ENCODE peak calls at places on chromosome 11, in ten cellular contexts. X is astrocyte, U is HCT116, D is GM12878, V is spleen, W is Panc1, Q is left ventricle myocardium inferior, L is AG04450, Z is colonic mucosa, M is pancreas. K is an unnamed sample. For H3K27me3, the result is how much of the 10 kb centered on the place peaks cover.

GRCh38 chr11:61495801-61496601 is 12.5 kb upstream of the LRRC10B start:
- DNase-seq in U (no peak), L (peak), D (no peak), Z (no peak), Q (no peak), W (no peak), M (no peak), V (no peak), X (no peak), K (peak)

GRCh38 chr11:69999721-70000120 is 78.4 kb upstream of the ANO1 start:
- DNase-seq in X (peak), D (no peak), U (no peak), M (no peak), V (no peak), Q (no peak), Z (no peak), L (no peak), W (no peak), K (no peak)

GRCh38 chr11:36436084-36436483 is 74.0 kb downstream of the TRAF6 start:
- DNase-seq in L (no peak), M (no peak), D (no peak), W (no peak), Q (no peak), Z (no peak), X (no peak), U (no peak), V (no peak), K (no peak)

GRCh38 chr11:65428578-65429068 is 6.0 kb downstream of the NEAT1 start:
- DNase-seq in Z (peak), D (no peak), V (peak), X (no peak), L (no peak), M (no peak), U (no peak), Q (no peak), W (no peak), K (no peak)

GRCh38 chr11:121455115-121455514 is 2.3 kb upstream of the SORL1-AS1 start:
- DNase-seq in L (no peak), M (no peak), D (no peak), Z (no peak), X (no peak), V (no peak), Q (no peak), W (no peak), U (no peak), K (no peak)

GRCh38 chr11:123473941-123474668 is 44.0 kb downstream of the GRAMD1B start:
- DNase-seq in Z (no peak), U (no peak), W (no peak), X (peak), D (no peak), L (peak), V (no peak), M (no peak), Q (no peak), K (no peak)

GRCh38 chr11:9651899-9652748 is 11.8 kb upstream of the SWAP70 start:
- DNase-seq in Z (no peak), D (no peak), W (no peak), X (no peak), V (no peak), Q (no peak), M (no peak), U (no peak), L (no peak), K (no peak)

GRCh38 chr11:203056-203944 is 3.9 kb downstream of the BET1L start:
- DNase-seq in D (no peak), V (no peak), Z (peak), U (no peak), M (no peak), X (no peak), W (no peak), Q (no peak), L (no peak), K (no peak)

GRCh38 chr11:66020618-66021357 is 5.5 kb downstream of the CATSPER1 start:
- DNase-seq in W (no peak), U (no peak), L (no peak), X (peak), Z (no peak), V (peak), D (no peak), M (no peak), Q (no peak), K (no peak)

GRCh38 chr11:75237050-75237449 is 3.5 kb upstream of the TPBGL start:
- DNase-seq in L (no peak), Q (no peak), U (no peak), M (no peak), X (no peak), W (no peak), D (no peak), Z (no peak), V (no peak), K (no peak)

GRCh38 chr11:16782226-16782919 is 43.9 kb downstream of the C11orf58 start:
- DNase-seq in D (no peak), M (no peak), X (no peak), W (no peak), V (peak), Z (no peak), L (no peak), Q (no peak), U (no peak), K (no peak)

GRCh38 chr11:93403930-93404329 is 73.4 kb downstream of the DEUP1 start:
- DNase-seq in Q (no peak), W (no peak), Z (no peak), U (no peak), V (no peak), M (no peak), X (no peak), L (no peak), D (no peak), K (no peak)

GRCh38 chr11:66287256-66288137 is 1.4 kb downstream of the YIF1A start:
- DNase-seq in X (no peak), Z (no peak), D (no peak), U (no peak), M (no peak), Q (no peak), W (no peak), V (no peak), L (no peak), K (no peak)

GRCh38 chr11:126181939-126182730 is 29.3 kb downstream of the RPUSD4 start:
- DNase-seq in X (no peak), V (peak), W (no peak), Q (no peak), Z (no peak), U (no peak), M (no peak), L (no peak), D (no peak), K (no peak)

GRCh38 chr11:126371595-126371994 is 16.1 kb downstream of the ST3GAL4 start:
- DNase-seq in M (no peak), Z (no peak), U (no peak), W (no peak), X (no peak), V (no peak), Q (peak), D (no peak), L (no peak), K (no peak)

GRCh38 chr11:13054278-13054677 is 45.2 kb downstream of the RASSF10 start:
- DNase-seq in W (no peak), D (no peak), Q (no peak), V (no peak), Z (no peak), M (no peak), U (no peak), X (no peak), L (no peak), K (no peak)

GRCh38 chr11:70281114-70281729 is 10.7 kb downstream of the PPFIA1 start:
- DNase-seq in V (no peak), U (no peak), W (no peak), Q (peak), D (no peak), X (peak), Z (no peak), L (no peak), M (no peak), K (no peak)

GRCh38 chr11:77411238-77411637 is 62.7 kb downstream of the PAK1 start:
- DNase-seq in V (peak), Q (peak), X (peak), U (no peak), W (no peak), D (no peak), M (peak), L (no peak), Z (peak), K (peak)

GRCh38 chr11:11969380-11970215 is 38.8 kb downstream of the DKK3 start:
- DNase-seq in L (no peak), D (no peak), Q (peak), X (no peak), Z (no peak), U (no peak), W (no peak), V (peak), M (no peak), K (no peak)

GRCh38 chr11:8168485-8169257 is at the start of gene RIC3:
- DNase-seq in V (peak), Z (no peak), U (no peak), D (no peak), W (no peak), X (no peak), M (peak), L (no peak), Q (peak), K (no peak)

GRCh38 chr11:83862033-83862432 is 575.9 kb upstream of the CCDC90B start:
- DNase-seq in Z (no peak), X (no peak), V (no peak), U (no peak), Q (no peak), M (no peak), D (no peak), L (no peak), W (no peak), K (no peak)

GRCh38 chr11:11843233-11843632 is 1.5 kb downstream of the USP47 start:
- DNase-seq in L (peak), V (no peak), D (no peak), U (no peak), M (no peak), Q (no peak), Z (no peak), W (no peak), X (peak), K (no peak)

GRCh38 chr11:129202646-129203045 is 10.5 kb upstream of the ARHGAP32 start:
- DNase-seq in Z (no peak), L (no peak), U (no peak), Q (no peak), V (no peak), D (no peak), W (no peak), M (no peak), X (no peak), K (no peak)

GRCh38 chr11:64522036-64522435 is 69.0 kb upstream of the SLC22A12 start:
- DNase-seq in V (peak), X (no peak), Q (no peak), L (no peak), W (no peak), Z (no peak), U (no peak), M (no peak), D (no peak), K (no peak)

GRCh38 chr11:13889566-13890214 is 72.8 kb upstream of the SPON1 start:
- DNase-seq in V (no peak), L (no peak), W (no peak), M (no peak), X (no peak), Q (no peak), Z (no peak), U (no peak), D (no peak), K (no peak)

GRCh38 chr11:125724125-125724524 is 22.0 kb upstream of the PATE1 start:
- DNase-seq in V (no peak), X (peak), W (no peak), M (no peak), L (no peak), U (peak), Q (no peak), D (no peak), Z (no peak), K (no peak)

GRCh38 chr11:40227730-40228129 is 1231.7 kb downstream of the LRRC4C start:
- DNase-seq in X (peak), M (no peak), Z (no peak), D (peak), V (no peak), W (no peak), U (no peak), L (no peak), Q (no peak), K (no peak)
- TF ChIP-seq CTCF in X (no peak), M (no peak), Z (no peak), D (no peak), V (no peak), W (no peak), U (no peak), L (no peak), Q (no peak), K (no peak)

DNA sequence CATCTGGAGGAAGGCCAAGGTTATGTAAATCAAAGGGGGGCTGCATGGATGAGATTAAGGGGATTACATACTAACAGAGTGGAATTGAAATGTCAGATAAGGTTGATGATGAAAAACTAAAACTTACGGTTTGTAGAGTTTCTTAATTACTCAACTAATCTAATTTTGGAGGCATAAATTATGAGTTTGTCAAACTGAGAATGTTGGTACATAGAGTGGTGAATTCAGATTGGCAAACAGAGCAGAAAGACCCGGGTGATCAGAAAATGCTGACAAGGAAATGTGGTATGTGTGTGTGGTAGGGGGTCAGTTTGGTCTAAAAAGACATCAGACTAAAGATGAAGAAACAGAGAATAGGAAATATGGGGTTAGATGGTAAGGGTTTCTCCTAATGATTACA is 11.0 kb downstream of the MS4A6E start:
- DNase-seq in L (no peak), U (no peak), M (no peak), Q (no peak), Z (no peak), W (no peak), D (no peak), V (no peak), X (no peak), K (no peak)
- H3K4me3 ChIP-seq in L (no peak), U (no peak), M (no peak), Q (no peak), Z (no peak), W (no peak), D (no peak), V (no peak), X (no peak), K (no peak)

DNA sequence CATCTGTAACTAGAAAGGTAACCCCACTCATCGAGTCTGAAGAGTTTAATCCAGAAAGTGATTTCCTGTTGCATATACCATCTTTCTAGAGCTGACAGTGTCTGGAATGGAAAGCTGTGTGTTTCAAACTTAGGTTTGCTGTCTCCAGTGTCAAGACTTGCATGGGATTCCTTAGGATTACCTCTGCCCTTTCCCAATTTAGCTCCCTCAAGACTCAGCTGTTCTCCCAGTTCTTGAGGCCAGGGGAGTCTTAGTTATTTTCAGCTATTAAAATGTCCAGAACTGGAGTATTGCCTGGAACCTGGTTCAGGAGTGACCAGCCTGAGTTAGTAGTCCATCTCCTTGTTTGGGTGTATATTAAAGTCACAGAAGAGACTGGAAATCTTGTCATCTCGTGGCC is 25.0 kb upstream of the LDHA start:
- DNase-seq in L (no peak), Z (no peak), M (no peak), V (no peak), D (no peak), W (no peak), Q (no peak), U (no peak), X (no peak), K (no peak)
- H3K27me3 ChIP-seq in L (under half), Z (under half), M (under half), V (under half), D (under half), W (under half), Q (under half), U (under half), X (under half), K (under half)

GRCh38 chr11:104333977-104334376 is 170.0 kb upstream of the PDGFD start:
- DNase-seq in Q (no peak), W (no peak), M (no peak), L (no peak), U (peak), Z (no peak), D (no peak), V (no peak), X (no peak), K (no peak)
- TF ChIP-seq CTCF in Q (no peak), W (peak), M (no peak), L (peak), U (no peak), Z (no peak), D (peak), V (no peak), X (no peak), K (no peak)

DNA sequence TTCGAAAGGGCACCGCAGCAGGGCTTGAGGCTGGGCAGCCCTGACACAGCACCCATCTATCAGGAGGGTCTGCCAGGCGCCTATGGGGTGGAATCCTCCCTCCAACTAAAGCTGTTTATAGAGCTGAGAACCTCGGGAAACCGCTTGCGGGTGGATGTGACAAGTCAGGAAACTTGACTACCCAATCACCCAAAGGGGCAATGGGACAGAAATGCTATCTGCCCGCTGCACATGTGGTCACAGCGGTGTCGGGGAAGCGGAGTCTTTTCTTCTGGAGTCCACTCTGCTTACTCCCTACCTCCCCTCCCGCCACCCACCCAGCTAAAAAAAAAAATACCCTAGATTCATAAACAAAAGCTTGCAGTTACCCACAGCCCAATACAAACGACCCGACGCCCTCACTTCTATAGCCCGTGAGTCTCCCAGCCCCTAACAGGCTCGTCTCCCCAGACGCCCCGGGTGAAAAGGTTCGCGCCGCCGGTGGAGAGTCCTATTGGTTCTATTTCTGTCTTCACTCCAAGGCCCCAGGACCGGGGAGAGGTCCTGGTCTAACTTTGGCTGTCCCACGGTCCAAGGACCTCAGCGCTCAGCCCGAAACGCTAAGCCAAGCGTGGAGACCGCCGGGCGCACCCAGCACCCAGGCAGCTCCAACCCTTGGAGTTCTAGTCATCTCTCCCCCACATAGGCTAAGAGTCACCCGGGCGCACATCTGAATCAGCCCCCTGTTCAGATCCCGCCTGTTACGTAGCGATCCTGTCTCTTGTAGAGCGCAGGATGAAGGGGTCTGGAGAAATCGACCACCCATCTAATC is 1.4 kb downstream of the TRPC6 start:
- DNase-seq in L (no peak), W (no peak), V (peak), D (no peak), U (no peak), Q (peak), Z (no peak), X (no peak), M (no peak), K (no peak)
- H3K4me3 ChIP-seq in L (peak), W (no peak), V (peak), D (no peak), U (no peak), Q (peak), Z (peak), X (peak), M (peak), K (peak)

DNA sequence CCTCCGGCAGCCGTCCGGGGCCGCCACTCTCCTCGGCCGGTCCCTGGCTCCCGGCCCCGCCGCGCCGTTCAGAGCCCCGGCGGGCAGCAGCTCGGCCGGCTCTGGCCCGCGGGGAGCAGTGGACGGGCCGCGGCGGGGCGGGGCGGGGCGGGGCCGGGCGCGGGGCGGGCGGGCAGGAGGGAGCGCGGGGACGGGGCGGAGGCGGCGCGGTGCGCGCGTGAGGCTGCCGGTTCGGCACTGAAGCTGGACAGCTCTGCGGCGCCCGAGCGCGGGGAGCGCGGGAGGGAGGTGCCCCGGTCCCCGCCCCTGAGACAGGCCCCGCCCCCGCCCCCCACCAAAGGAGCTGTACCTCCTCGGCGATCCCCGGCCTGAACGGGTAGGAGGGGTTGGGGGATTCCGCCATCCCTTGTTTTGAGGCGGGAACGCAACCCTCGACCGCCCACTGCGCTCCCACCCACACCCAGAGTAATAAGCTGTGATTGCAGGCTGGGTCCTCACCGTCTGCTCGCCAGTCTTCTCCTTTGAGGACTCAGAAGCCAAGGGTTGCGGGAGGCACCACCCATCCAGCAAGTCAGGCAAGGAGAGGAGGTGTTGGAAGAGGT is at the start of gene DRD2:
- DNase-seq in U (no peak), M (no peak), Z (no peak), W (no peak), X (no peak), L (no peak), D (no peak), V (no peak), Q (no peak), K (no peak)
- H3K27me3 ChIP-seq in U (under half), M (under half), Z (under half), W (under half), X (under half), L (under half), D (under half), V (half or more), Q (half or more), K (half or more)

GRCh38 chr11:1483445-1483961 is 3.1 kb downstream of the MOB2 start:
- DNase-seq in Z (no peak), D (no peak), L (no peak), V (peak), Q (peak), M (no peak), X (no peak), U (no peak), W (no peak), K (peak)

GRCh38 chr11:1484716-1485503 is 1.7 kb downstream of the MOB2 start:
- DNase-seq in M (no peak), V (peak), L (no peak), X (no peak), W (no peak), Z (peak), U (no peak), Q (peak), D (no peak), K (no peak)

GRCh38 chr11:1485504-1485885 is 1.1 kb downstream of the MOB2 start:
- DNase-seq in U (no peak), V (peak), X (no peak), M (no peak), Q (peak), Z (no peak), D (no peak), L (no peak), W (no peak), K (peak)

GRCh38 chr11:1482581-1483444 is 3.8 kb downstream of the MOB2 start:
- DNase-seq in L (no peak), M (no peak), Z (no peak), V (peak), X (no peak), Q (peak), D (no peak), W (no peak), U (no peak), K (peak)

DNA sequence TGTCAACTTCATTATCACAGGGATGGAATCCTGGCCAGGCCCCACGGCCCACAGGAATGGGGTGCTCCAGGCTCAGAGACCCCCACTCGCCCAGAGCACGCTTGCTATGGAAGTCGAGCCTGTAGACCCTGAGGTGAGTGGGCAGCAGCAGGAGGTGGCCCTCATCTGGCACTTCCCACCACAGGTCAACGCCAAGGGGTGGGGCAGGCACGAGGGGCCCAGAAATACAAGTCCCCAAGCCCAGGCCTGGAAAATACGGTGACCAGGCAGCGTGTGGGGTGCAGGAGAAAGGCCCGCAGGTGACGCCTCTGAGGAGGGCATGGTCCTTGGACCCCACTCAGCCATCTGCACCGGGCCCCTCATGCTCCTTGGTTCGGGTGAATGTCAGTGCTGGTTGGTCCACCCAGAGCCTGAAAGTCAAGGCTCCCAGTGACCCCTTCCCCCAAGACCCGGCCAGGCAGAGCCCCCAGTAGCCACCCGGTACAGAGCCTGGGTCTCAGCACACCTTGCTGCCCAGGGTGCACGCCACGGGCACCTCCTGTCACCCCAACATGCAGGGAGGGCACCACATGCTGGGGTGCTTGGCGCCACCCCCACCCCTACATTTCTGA is 2.4 kb downstream of the MOB2 start:
- DNase-seq in Z (no peak), V (peak), Q (peak), X (no peak), W (no peak), L (no peak), U (no peak), D (no peak), M (no peak), K (no peak)
- TF ChIP-seq CTCF in Z (no peak), V (no peak), Q (no peak), X (no peak), W (no peak), L (no peak), U (no peak), D (no peak), M (no peak), K (no peak)

K was measured in gastrocnemius medialis.